ENCODE peak calls at places on chromosomes 5 and 9, in eight cellular contexts. Z, O, A, S, L, V, U and K are unnamed samples.

GRCh38 chr9:128115187-128116103 is 12.1 kb downstream of the PTGES2 start:
- DNase-seq in Z (no peak), O (no peak), A (no peak), S (peak), L (no peak), V (no peak), U (no peak), K (no peak)

GRCh38 chr5:66658516-66658915 is 62.3 kb downstream of the MAST4 start:
- DNase-seq in Z (no peak), O (no peak), A (no peak), S (no peak), L (no peak), V (no peak), U (no peak), K (no peak)

GRCh38 chr9:129321511-129322021 is 143.5 kb upstream of the IER5L start:
- DNase-seq in Z (no peak), O (no peak), A (no peak), S (no peak), L (no peak), V (no peak), U (no peak), K (no peak)

GRCh38 chr5:66931651-66932050 is 264.9 kb downstream of the CD180 start:
- DNase-seq in Z (no peak), O (no peak), A (no peak), S (no peak), L (no peak), V (no peak), U (no peak), K (no peak)

GRCh38 chr5:138435943-138436342 is 2.9 kb upstream of the REEP2 start:
- DNase-seq in Z (no peak), O (no peak), A (no peak), S (no peak), L (peak), V (no peak), U (no peak), K (no peak)

GRCh38 chr5:147479949-147480348 is 29.9 kb downstream of the DPYSL3 start:
- DNase-seq in Z (no peak), O (no peak), A (no peak), S (no peak), L (peak), V (no peak), U (no peak), K (no peak)

GRCh38 chr5:53503819-53504218 is 23.4 kb downstream of the FST start:
- DNase-seq in Z (no peak), O (no peak), A (no peak), S (no peak), L (peak), V (no peak), U (no peak), K (peak)

GRCh38 chr5:57779383-57780223 is 297.0 kb upstream of the ACTBL2 start:
- DNase-seq in Z (no peak), O (no peak), A (no peak), S (no peak), L (peak), V (peak), U (peak), K (peak)

GRCh38 chr9:86723351-86723750 is 224.0 kb downstream of the GAS1 start:
- DNase-seq in Z (no peak), O (no peak), A (no peak), S (no peak), L (no peak), V (no peak), U (no peak), K (no peak)

GRCh38 chr5:82390088-82390487 is 111.9 kb upstream of the RPS23 start:
- DNase-seq in Z (no peak), O (no peak), A (no peak), S (no peak), L (no peak), V (no peak), U (no peak), K (no peak)

GRCh38 chr9:95415158-95415557 is 97.6 kb upstream of the FANCC start:
- DNase-seq in Z (no peak), O (no peak), A (no peak), S (no peak), L (no peak), V (no peak), U (no peak), K (no peak)

GRCh38 chr9:12989669-12990068 is 214.8 kb downstream of the LURAP1L start:
- DNase-seq in Z (no peak), O (no peak), A (no peak), S (no peak), L (no peak), V (no peak), U (no peak), K (no peak)

GRCh38 chr9:13378171-13378570 is 98.7 kb upstream of the MPDZ start:
- DNase-seq in Z (no peak), O (no peak), A (peak), S (no peak), L (no peak), V (no peak), U (peak), K (no peak)

GRCh38 chr9:19320495-19320894 is 59.5 kb downstream of the RPS6 start:
- DNase-seq in Z (no peak), O (no peak), A (no peak), S (no peak), L (peak), V (no peak), U (no peak), K (no peak)

GRCh38 chr9:92723299-92723625 is 41.4 kb downstream of the BICD2 start:
- DNase-seq in Z (no peak), O (no peak), A (no peak), S (no peak), L (no peak), V (peak), U (peak), K (no peak)

GRCh38 chr5:33309076-33309475 is 131.7 kb upstream of the TARS1 start:
- DNase-seq in Z (no peak), O (no peak), A (no peak), S (no peak), L (no peak), V (no peak), U (no peak), K (no peak)

GRCh38 chr9:89549031-89549644 is 51.2 kb upstream of the SEMA4D start:
- DNase-seq in Z (peak), O (peak), A (peak), S (peak), L (peak), V (peak), U (peak), K (peak)

GRCh38 chr5:52811067-52811749 is 23.5 kb downstream of the ITGA1 start:
- DNase-seq in Z (no peak), O (no peak), A (peak), S (no peak), L (peak), V (peak), U (no peak), K (no peak)

GRCh38 chr9:87497080-87497603 is 525 bp upstream of the DAPK1 start:
- DNase-seq in Z (peak), O (no peak), A (no peak), S (no peak), L (no peak), V (no peak), U (no peak), K (no peak)

GRCh38 chr9:84266087-84266561 is 74.4 kb downstream of the SLC28A3 start:
- DNase-seq in Z (no peak), O (no peak), A (no peak), S (no peak), L (no peak), V (peak), U (no peak), K (no peak)

GRCh38 chr9:121242955-121243346 is 25.0 kb upstream of the GSN start:
- DNase-seq in Z (no peak), O (no peak), A (no peak), S (no peak), L (peak), V (no peak), U (no peak), K (no peak)

GRCh38 chr5:132951858-132952257 is 11.6 kb downstream of the AFF4 start:
- DNase-seq in Z (no peak), O (no peak), A (no peak), S (no peak), L (no peak), V (no peak), U (no peak), K (no peak)